ENCODE peak calls at places on chromosomes 2 and 18, in seven cellular contexts. N is SK-N-SH, F is glutamatergic neuron, Z is nephron progenitor cell, K is psoas muscle, W is transverse colon, T is spleen. A is an unnamed sample.

GRCh38 chr18:59141294-59142068 is 1.8 kb downstream of the SEC11C start:
- DNase-seq in F (no peak), N (no peak), T (no peak), Z (no peak), W (no peak), K (no peak), A (no peak)

GRCh38 chr2:150466770-150467640 is 20.5 kb downstream of the RND3 start:
- DNase-seq in N (no peak), Z (no peak), K (no peak), W (no peak), F (no peak), T (no peak), A (no peak)

GRCh38 chr2:161586517-161587167 is 37.6 kb upstream of the SLC4A10 start:
- DNase-seq in F (no peak), K (no peak), N (peak), Z (no peak), W (no peak), T (no peak), A (no peak)

GRCh38 chr2:166758956-166759355 is 129.3 kb upstream of the XIRP2 start:
- DNase-seq in Z (no peak), F (no peak), K (no peak), N (no peak), T (no peak), W (no peak), A (no peak)

GRCh38 chr2:128635361-128635900 is 316.8 kb upstream of the HS6ST1 start:
- DNase-seq in F (peak), T (peak), Z (no peak), N (no peak), K (no peak), W (no peak), A (peak)

GRCh38 chr2:47313141-47313691 is 89.7 kb upstream of the MSH2 start:
- DNase-seq in Z (no peak), K (no peak), T (peak), F (no peak), N (no peak), W (peak), A (no peak)

GRCh38 chr2:172179045-172179742 is 76.5 kb upstream of the DLX2 start:
- DNase-seq in W (peak), T (no peak), Z (no peak), N (no peak), F (no peak), K (no peak), A (no peak)

GRCh38 chr2:62163106-62163831 is 32.6 kb upstream of the B3GNT2 start:
- DNase-seq in K (no peak), Z (no peak), F (no peak), N (no peak), W (no peak), T (no peak), A (no peak)

GRCh38 chr18:38290229-38290628 is 724.6 kb upstream of the CELF4 start:
- DNase-seq in W (no peak), T (no peak), K (no peak), Z (no peak), N (no peak), F (no peak), A (no peak)

GRCh38 chr18:48335829-48336228 is 73.4 kb downstream of the ZBTB7C start:
- DNase-seq in T (no peak), F (no peak), W (no peak), K (no peak), Z (no peak), N (no peak), A (no peak)

GRCh38 chr2:171225302-171225980 is 64.7 kb upstream of the TLK1 start:
- DNase-seq in Z (no peak), W (no peak), T (no peak), F (no peak), K (no peak), N (no peak), A (no peak)

GRCh38 chr2:120758181-120759048 is 22.7 kb downstream of the GLI2 start:
- DNase-seq in T (peak), F (no peak), W (no peak), K (peak), N (no peak), Z (peak), A (no peak)

GRCh38 chr2:25497862-25498407 is 156.2 kb upstream of the DNMT3A start:
- DNase-seq in F (no peak), T (no peak), K (no peak), N (no peak), Z (no peak), W (no peak), A (no peak)

GRCh38 chr2:86510436-86510933 is 52.8 kb downstream of the CHMP3 start:
- DNase-seq in W (no peak), T (no peak), K (no peak), F (no peak), N (no peak), Z (no peak), A (no peak)

GRCh38 chr18:46253498-46253897 is 149.3 kb downstream of the HAUS1 start:
- DNase-seq in N (no peak), K (peak), Z (no peak), W (no peak), T (no peak), F (no peak), A (no peak)

GRCh38 chr2:239602290-239603282 is 201.8 kb upstream of the HDAC4 start:
- DNase-seq in K (no peak), F (no peak), T (peak), W (no peak), N (no peak), Z (no peak), A (peak)

GRCh38 chr2:47221956-47222355 is 66.8 kb upstream of the STPG4 start:
- DNase-seq in T (no peak), W (no peak), Z (no peak), N (no peak), K (no peak), F (no peak), A (no peak)

GRCh38 chr2:85656468-85656867 is 11.5 kb downstream of the SFTPB start:
- DNase-seq in Z (no peak), F (no peak), W (no peak), T (no peak), N (no peak), K (no peak), A (no peak)

GRCh38 chr2:41937921-41938708 is 109.7 kb upstream of the PKDCC start:
- DNase-seq in K (no peak), F (no peak), W (no peak), N (no peak), T (no peak), Z (no peak), A (no peak)

GRCh38 chr2:31522742-31523141 is 58.0 kb downstream of the SRD5A2 start:
- DNase-seq in F (no peak), N (no peak), K (no peak), Z (no peak), W (no peak), T (no peak), A (no peak)

GRCh38 chr2:96636772-96637171 is 1.3 kb downstream of the KANSL3 start:
- DNase-seq in W (peak), T (peak), K (no peak), Z (no peak), F (no peak), N (peak), A (no peak)

GRCh38 chr2:182943339-182943738 is 76.9 kb upstream of the FRZB start:
- DNase-seq in W (no peak), T (no peak), Z (no peak), N (no peak), F (no peak), K (no peak), A (no peak)

GRCh38 chr18:3985664-3986063 is 469.4 kb downstream of the DLGAP1 start:
- DNase-seq in T (no peak), W (no peak), Z (no peak), N (no peak), K (no peak), F (no peak), A (no peak)

GRCh38 chr2:66581461-66582363 is 146.8 kb downstream of the MEIS1 start:
- DNase-seq in K (peak), T (peak), F (peak), W (no peak), Z (peak), N (peak), A (peak)

GRCh38 chr2:219247678-219248642 is 2.7 kb downstream of the STK16 start:
- DNase-seq in N (no peak), W (peak), F (no peak), Z (no peak), T (peak), K (no peak), A (no peak)

GRCh38 chr2:30239308-30240161 is 8.2 kb downstream of the LBH start:
- DNase-seq in K (peak), W (peak), F (peak), N (peak), Z (peak), T (peak), A (peak)

GRCh38 chr2:145228506-145228905 is 708.6 kb upstream of the ZEB2 start:
- DNase-seq in Z (no peak), T (no peak), N (peak), K (no peak), W (no peak), F (no peak), A (no peak)

GRCh38 chr2:159744363-159744762 is 32.1 kb downstream of the MARCHF7 start:
- DNase-seq in N (no peak), T (no peak), Z (no peak), W (no peak), K (no peak), F (no peak), A (no peak)

GRCh38 chr2:233486357-233486756 is 80.2 kb downstream of the USP40 start:
- DNase-seq in T (no peak), N (no peak), W (no peak), F (no peak), K (no peak), Z (no peak), A (no peak)

GRCh38 chr2:35184471-35184870 is 1171.1 kb upstream of the CRIM1 start:
- DNase-seq in W (no peak), Z (no peak), F (no peak), T (no peak), K (no peak), N (no peak), A (no peak)

GRCh38 chr2:102485151-102485769 is 12.2 kb downstream of the SLC9A4 start:
- DNase-seq in W (no peak), T (no peak), F (no peak), K (no peak), N (no peak), Z (no peak), A (no peak)

GRCh38 chr2:188983427-188984101 is 9.4 kb downstream of the COL3A1 start:
- DNase-seq in F (no peak), K (no peak), W (no peak), T (no peak), N (no peak), Z (no peak), A (no peak)
- TF ChIP-seq CTCF in F (peak), K (peak), W (peak), T (no peak), N (peak), Z (peak), A (peak)

GRCh38 chr2:43219383-43220228 is 6.8 kb downstream of the ZFP36L2 start:
- DNase-seq in K (peak), Z (peak), F (no peak), W (peak), T (peak), N (peak), A (peak)
- TF ChIP-seq CTCF in K (no peak), Z (no peak), F (no peak), W (no peak), T (no peak), N (no peak), A (no peak)

DNA sequence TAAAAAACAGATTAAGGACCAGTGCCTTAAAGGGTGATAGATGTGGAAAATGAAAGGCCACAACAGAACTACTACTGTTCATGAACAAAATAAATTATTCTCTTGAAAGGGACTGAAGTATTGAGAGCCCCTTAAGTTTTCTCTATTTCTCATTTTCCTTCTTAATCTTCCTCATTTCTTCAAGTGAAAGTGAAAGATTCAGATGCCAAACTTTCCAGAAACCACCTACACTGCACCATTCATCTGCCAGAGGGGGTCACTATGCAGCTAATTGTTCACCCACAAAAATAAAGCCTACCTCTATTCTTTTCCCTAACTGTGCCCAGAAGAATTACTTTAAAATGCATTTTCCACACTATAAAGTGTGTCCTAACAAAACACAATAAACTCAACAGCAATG is 140.1 kb downstream of the NR4A2 start:
- DNase-seq in K (no peak), Z (no peak), N (no peak), W (no peak), F (no peak), T (no peak), A (no peak)
- TF ChIP-seq CTCF in K (no peak), Z (no peak), N (peak), W (no peak), F (no peak), T (no peak), A (no peak)

DNA sequence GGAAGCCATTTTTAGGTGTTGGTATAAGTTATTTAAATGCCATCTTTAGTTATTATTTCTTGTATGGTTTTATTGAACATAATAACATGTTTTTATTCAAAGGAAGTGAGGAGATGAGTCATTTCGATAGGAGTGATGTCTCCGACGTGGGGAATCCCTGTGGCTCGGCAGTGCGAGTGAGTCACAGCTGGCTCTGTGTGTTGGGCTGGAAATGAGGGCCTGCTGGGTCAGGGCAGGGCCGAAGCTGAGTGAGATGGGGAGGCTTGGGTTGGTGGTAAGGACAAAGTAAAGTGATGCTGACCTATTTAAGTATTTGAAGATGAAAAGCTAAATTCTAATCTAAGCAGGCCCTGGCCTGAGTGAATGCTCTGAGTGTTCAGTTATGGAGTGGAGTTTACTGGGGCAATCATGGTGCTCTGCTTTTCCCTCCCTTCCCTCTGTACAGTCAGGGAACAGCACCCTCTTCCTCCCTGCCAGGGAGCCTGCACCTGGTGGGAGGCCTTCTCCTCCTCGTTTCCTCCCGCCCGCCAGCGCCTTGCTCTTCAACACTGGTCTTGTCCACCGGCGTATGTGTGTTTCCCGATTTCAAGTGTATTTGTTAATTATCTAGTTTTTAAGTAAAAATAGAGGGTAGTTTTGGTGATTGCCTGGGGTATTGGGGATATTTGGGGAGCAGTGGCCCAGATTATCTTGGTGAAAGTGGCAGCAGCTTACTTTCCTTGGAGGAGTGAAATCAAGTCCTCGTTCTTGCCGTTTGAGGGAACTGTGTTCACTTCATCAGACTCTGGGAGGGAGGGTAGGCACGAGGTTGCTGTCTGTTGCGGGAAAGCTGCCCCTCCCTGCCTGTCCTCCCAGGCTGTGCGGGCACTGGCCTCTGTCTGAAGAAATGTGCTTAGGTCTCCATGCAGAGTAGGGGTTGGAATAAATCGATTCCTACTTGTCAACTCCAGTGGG is 157.0 kb downstream of the LDLRAD4 start:
- DNase-seq in F (no peak), Z (no peak), K (peak), N (no peak), W (no peak), T (no peak), A (no peak)
- TF ChIP-seq CTCF in F (no peak), Z (no peak), K (no peak), N (peak), W (no peak), T (no peak), A (no peak)

DNA sequence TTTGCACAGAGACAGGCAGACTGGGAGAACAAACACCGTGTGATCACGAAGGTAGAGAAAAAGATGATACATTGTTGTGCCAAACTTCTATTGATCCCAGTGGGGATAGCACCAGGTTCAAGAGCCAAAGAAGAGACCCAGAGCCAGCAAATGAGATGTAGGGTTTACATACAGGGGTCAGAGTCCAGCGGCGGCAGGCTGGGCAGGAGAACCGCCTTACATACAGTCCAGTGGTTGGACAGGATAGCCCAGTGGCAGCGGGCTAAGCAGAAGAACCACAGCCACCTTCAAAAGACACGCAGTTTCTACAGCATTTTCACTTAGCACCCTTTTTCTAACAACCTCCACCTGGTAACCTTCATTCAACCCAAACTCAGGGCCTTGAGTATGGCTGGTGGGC is 932.8 kb downstream of the SLC4A3 start:
- DNase-seq in W (no peak), T (no peak), K (no peak), Z (no peak), F (no peak), N (no peak), A (no peak)
- TF ChIP-seq CTCF in W (no peak), T (no peak), K (no peak), Z (no peak), F (no peak), N (no peak), A (no peak)

GRCh38 chr2:198961555-198961954 is 496.2 kb downstream of the SATB2 start:
- DNase-seq in F (no peak), T (no peak), W (no peak), N (no peak), K (no peak), Z (no peak), A (no peak)
- TF ChIP-seq CTCF in F (peak), T (no peak), W (no peak), N (no peak), K (no peak), Z (peak), A (peak)